ENCODE peak calls at places on chromosome 17, in six cellular contexts. One of them, this sample, is unnamed.

GRCh38 chr17:78915872-78916632 is 9.1 kb downstream of the TIMP2 start:
- DNase-seq in AG04450: no peak
- DNase-seq in WERI-Rb-1: no peak
- DNase-seq in upper lobe of right lung: peak
- DNase-seq in A549: peak
- DNase-seq in GM23338: no peak
- DNase-seq in this sample: peak

GRCh38 chr17:64343833-64344637 is 46.6 kb downstream of the PECAM1 start:
- DNase-seq in AG04450: peak
- DNase-seq in WERI-Rb-1: no peak
- DNase-seq in upper lobe of right lung: peak
- DNase-seq in A549: peak
- DNase-seq in GM23338: peak
- DNase-seq in this sample: no peak

GRCh38 chr17:45311762-45312476 is 4.9 kb downstream of the MAP3K14 start:
- DNase-seq in AG04450: no peak
- DNase-seq in WERI-Rb-1: no peak
- DNase-seq in upper lobe of right lung: peak
- DNase-seq in A549: peak
- DNase-seq in GM23338: no peak
- DNase-seq in this sample: no peak

GRCh38 chr17:43723697-43724359 is 34.8 kb downstream of the SOST start:
- DNase-seq in AG04450: no peak
- DNase-seq in WERI-Rb-1: no peak
- DNase-seq in upper lobe of right lung: no peak
- DNase-seq in A549: peak
- DNase-seq in GM23338: no peak
- DNase-seq in this sample: peak

GRCh38 chr17:50781167-50781566 is 13.8 kb upstream of the ANKRD40CL start:
- DNase-seq in AG04450: no peak
- DNase-seq in WERI-Rb-1: no peak
- DNase-seq in upper lobe of right lung: no peak
- DNase-seq in A549: no peak
- DNase-seq in GM23338: no peak
- DNase-seq in this sample: no peak

GRCh38 chr17:63699638-63700527 is at the start of gene LIMD2:
- DNase-seq in AG04450: no peak
- DNase-seq in WERI-Rb-1: peak
- DNase-seq in upper lobe of right lung: peak
- DNase-seq in A549: peak
- DNase-seq in GM23338: peak
- DNase-seq in this sample: peak

GRCh38 chr17:27956601-27957445 is 63.7 kb upstream of the LYRM9 start:
- DNase-seq in AG04450: no peak
- DNase-seq in WERI-Rb-1: peak
- DNase-seq in upper lobe of right lung: no peak
- DNase-seq in A549: no peak
- DNase-seq in GM23338: peak
- DNase-seq in this sample: no peak

GRCh38 chr17:39599006-39599664 is 8.6 kb downstream of the NEUROD2 start:
- DNase-seq in AG04450: no peak
- DNase-seq in WERI-Rb-1: no peak
- DNase-seq in upper lobe of right lung: no peak
- DNase-seq in A549: no peak
- DNase-seq in GM23338: peak
- DNase-seq in this sample: no peak

GRCh38 chr17:79700574-79700973 is 30.2 kb upstream of the ENPP7 start:
- DNase-seq in AG04450: no peak
- DNase-seq in WERI-Rb-1: peak
- DNase-seq in upper lobe of right lung: no peak
- DNase-seq in A549: peak
- DNase-seq in GM23338: no peak
- DNase-seq in this sample: no peak

GRCh38 chr17:17506893-17507464 is 10.8 kb upstream of the RASD1 start:
- DNase-seq in AG04450: no peak
- DNase-seq in WERI-Rb-1: no peak
- DNase-seq in upper lobe of right lung: peak
- DNase-seq in A549: no peak
- DNase-seq in GM23338: no peak
- DNase-seq in this sample: no peak

GRCh38 chr17:79276824-79277223 is 202.2 kb downstream of the ENGASE start:
- DNase-seq in AG04450: no peak
- DNase-seq in WERI-Rb-1: peak
- DNase-seq in upper lobe of right lung: no peak
- DNase-seq in A549: no peak
- DNase-seq in GM23338: no peak
- DNase-seq in this sample: no peak

GRCh38 chr17:59342681-59343127 is 11.2 kb downstream of the YPEL2 start:
- DNase-seq in AG04450: no peak
- DNase-seq in WERI-Rb-1: no peak
- DNase-seq in upper lobe of right lung: no peak
- DNase-seq in A549: no peak
- DNase-seq in GM23338: no peak
- DNase-seq in this sample: no peak

GRCh38 chr17:59331929-59332889 is 754 bp downstream of the YPEL2 start:
- DNase-seq in AG04450: no peak
- DNase-seq in WERI-Rb-1: no peak
- DNase-seq in upper lobe of right lung: peak
- DNase-seq in A549: no peak
- DNase-seq in GM23338: peak
- DNase-seq in this sample: peak

GRCh38 chr17:35011671-35012216 is 31.4 kb downstream of the LIG3 start:
- DNase-seq in AG04450: no peak
- DNase-seq in WERI-Rb-1: peak
- DNase-seq in upper lobe of right lung: no peak
- DNase-seq in A549: no peak
- DNase-seq in GM23338: no peak
- DNase-seq in this sample: no peak

GRCh38 chr17:41545829-41546410 is 17.8 kb upstream of the KRT19 start:
- DNase-seq in AG04450: no peak
- DNase-seq in WERI-Rb-1: no peak
- DNase-seq in upper lobe of right lung: no peak
- DNase-seq in A549: no peak
- DNase-seq in GM23338: no peak
- DNase-seq in this sample: no peak

GRCh38 chr17:74042744-74043486 is 160.6 kb upstream of the RPL38 start:
- DNase-seq in AG04450: no peak
- DNase-seq in WERI-Rb-1: peak
- DNase-seq in upper lobe of right lung: no peak
- DNase-seq in A549: peak
- DNase-seq in GM23338: no peak
- DNase-seq in this sample: peak

GRCh38 chr17:79803997-79804855 is 7.3 kb upstream of the CBX8 start:
- DNase-seq in AG04450: no peak
- DNase-seq in WERI-Rb-1: no peak
- DNase-seq in upper lobe of right lung: no peak
- DNase-seq in A549: no peak
- DNase-seq in GM23338: peak
- DNase-seq in this sample: no peak

GRCh38 chr17:79028496-79029326 is 4.7 kb downstream of the C1QTNF1 start:
- DNase-seq in AG04450: no peak
- DNase-seq in WERI-Rb-1: no peak
- DNase-seq in upper lobe of right lung: peak
- DNase-seq in A549: no peak
- DNase-seq in GM23338: no peak
- DNase-seq in this sample: peak

GRCh38 chr17:50059759-50060273 is 3.9 kb downstream of the ITGA3 start:
- DNase-seq in AG04450: no peak
- DNase-seq in WERI-Rb-1: no peak
- DNase-seq in upper lobe of right lung: no peak
- DNase-seq in A549: no peak
- DNase-seq in GM23338: no peak
- DNase-seq in this sample: peak

DNA sequence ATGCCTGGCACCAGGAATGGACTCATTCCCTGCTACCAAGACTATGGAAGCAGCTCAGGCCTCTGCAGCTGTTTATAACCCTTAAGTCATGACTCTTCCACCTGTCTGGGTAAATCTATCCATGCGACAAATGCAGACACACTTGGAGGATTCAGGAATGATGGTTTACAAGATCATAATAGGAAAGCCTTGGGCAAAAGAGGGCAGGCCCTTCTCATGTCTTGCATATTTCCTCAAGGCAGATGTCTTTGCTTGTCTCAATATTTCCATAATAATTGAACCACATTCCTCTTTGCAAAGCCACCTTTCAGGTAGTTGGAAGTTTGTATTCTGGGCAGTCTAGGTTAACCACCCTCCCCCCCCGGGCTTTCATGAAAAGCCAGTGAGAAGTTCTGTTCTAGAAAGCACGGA is 884 bp upstream of the JPT1 start:
- DNase-seq in AG04450: no peak
- DNase-seq in WERI-Rb-1: no peak
- DNase-seq in upper lobe of right lung: no peak
- DNase-seq in A549: no peak
- DNase-seq in GM23338: peak
- DNase-seq in this sample: no peak
- H3K4me3 ChIP-seq in AG04450: no peak
- H3K4me3 ChIP-seq in WERI-Rb-1: no peak
- H3K4me3 ChIP-seq in upper lobe of right lung: no peak
- H3K4me3 ChIP-seq in A549: no peak
- H3K4me3 ChIP-seq in GM23338: peak
- H3K4me3 ChIP-seq in this sample: no peak

GRCh38 chr17:4747847-4748246 is 8.1 kb upstream of the CXCL16 start:
- DNase-seq in AG04450: no peak
- DNase-seq in WERI-Rb-1: no peak
- DNase-seq in upper lobe of right lung: no peak
- DNase-seq in A549: no peak
- DNase-seq in GM23338: no peak
- DNase-seq in this sample: no peak
- H3K27ac ChIP-seq in AG04450: no peak
- H3K27ac ChIP-seq in WERI-Rb-1: no peak
- H3K27ac ChIP-seq in upper lobe of right lung: no peak
- H3K27ac ChIP-seq in A549: no peak
- H3K27ac ChIP-seq in GM23338: no peak
- H3K27ac ChIP-seq in this sample: no peak

GRCh38 chr17:14337596-14338079 is 36.8 kb downstream of the HS3ST3B1 start:
- DNase-seq in AG04450: no peak
- DNase-seq in WERI-Rb-1: no peak
- DNase-seq in upper lobe of right lung: no peak
- DNase-seq in A549: no peak
- DNase-seq in GM23338: no peak
- DNase-seq in this sample: no peak
- H3K4me3 ChIP-seq in AG04450: no peak
- H3K4me3 ChIP-seq in WERI-Rb-1: no peak
- H3K4me3 ChIP-seq in upper lobe of right lung: no peak
- H3K4me3 ChIP-seq in A549: no peak
- H3K4me3 ChIP-seq in GM23338: no peak
- H3K4me3 ChIP-seq in this sample: no peak

GRCh38 chr17:76997981-76998531 is 129.9 kb downstream of the MGAT5B start:
- DNase-seq in AG04450: no peak
- DNase-seq in WERI-Rb-1: no peak
- DNase-seq in upper lobe of right lung: no peak
- DNase-seq in A549: no peak
- DNase-seq in GM23338: no peak
- DNase-seq in this sample: peak

GRCh38 chr17:76993636-76994035 is 125.4 kb downstream of the MGAT5B start:
- DNase-seq in AG04450: no peak
- DNase-seq in WERI-Rb-1: no peak
- DNase-seq in upper lobe of right lung: no peak
- DNase-seq in A549: no peak
- DNase-seq in GM23338: no peak
- DNase-seq in this sample: no peak

GRCh38 chr17:76996741-76997694 is 128.8 kb downstream of the MGAT5B start:
- DNase-seq in AG04450: no peak
- DNase-seq in WERI-Rb-1: no peak
- DNase-seq in upper lobe of right lung: peak
- DNase-seq in A549: no peak
- DNase-seq in GM23338: no peak
- DNase-seq in this sample: no peak

GRCh38 chr17:76994237-76994637 is 126.0 kb downstream of the MGAT5B start:
- DNase-seq in AG04450: no peak
- DNase-seq in WERI-Rb-1: no peak
- DNase-seq in upper lobe of right lung: peak
- DNase-seq in A549: peak
- DNase-seq in GM23338: no peak
- DNase-seq in this sample: peak

DNA sequence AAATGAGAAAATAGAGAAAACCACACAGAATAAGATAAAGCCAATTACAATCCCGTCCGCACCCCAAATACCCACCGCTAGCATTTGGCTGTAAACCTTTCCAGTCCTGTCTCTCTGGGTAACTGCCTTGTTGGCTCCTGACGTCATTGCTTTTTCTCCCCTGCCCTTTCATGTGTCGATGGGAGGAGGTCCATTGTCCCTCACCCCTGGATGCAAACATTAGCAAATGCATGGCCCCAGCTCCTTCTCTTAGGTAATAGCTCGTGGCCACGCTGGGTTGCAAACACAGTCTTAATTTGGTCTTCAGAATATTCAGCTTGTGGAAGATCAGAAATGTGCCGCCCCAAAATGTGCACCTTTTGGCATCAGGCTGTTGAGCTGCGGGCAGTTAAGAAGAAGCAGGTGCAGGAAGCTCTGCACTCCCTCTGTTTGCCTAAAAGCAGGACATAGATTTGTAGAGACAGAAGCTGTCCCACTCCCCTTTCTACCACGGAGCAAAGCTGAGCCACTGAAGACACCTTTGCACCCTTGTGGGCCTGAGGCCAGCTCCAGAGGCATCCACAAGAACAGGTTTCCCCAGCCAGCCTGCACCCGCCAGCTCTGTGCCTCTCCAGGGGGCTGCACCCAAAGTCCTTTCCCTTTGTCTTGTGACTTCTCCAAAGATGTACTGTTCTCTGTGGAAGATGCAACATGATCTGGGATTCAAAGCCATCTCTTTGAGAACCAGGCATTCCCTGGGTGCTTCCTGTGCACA is 127.3 kb downstream of the MGAT5B start:
- DNase-seq in AG04450: no peak
- DNase-seq in WERI-Rb-1: no peak
- DNase-seq in upper lobe of right lung: no peak
- DNase-seq in A549: no peak
- DNase-seq in GM23338: peak
- DNase-seq in this sample: no peak
- H3K27ac ChIP-seq in AG04450: no peak
- H3K27ac ChIP-seq in WERI-Rb-1: no peak
- H3K27ac ChIP-seq in upper lobe of right lung: no peak
- H3K27ac ChIP-seq in A549: peak
- H3K27ac ChIP-seq in GM23338: no peak
- H3K27ac ChIP-seq in this sample: no peak

DNA sequence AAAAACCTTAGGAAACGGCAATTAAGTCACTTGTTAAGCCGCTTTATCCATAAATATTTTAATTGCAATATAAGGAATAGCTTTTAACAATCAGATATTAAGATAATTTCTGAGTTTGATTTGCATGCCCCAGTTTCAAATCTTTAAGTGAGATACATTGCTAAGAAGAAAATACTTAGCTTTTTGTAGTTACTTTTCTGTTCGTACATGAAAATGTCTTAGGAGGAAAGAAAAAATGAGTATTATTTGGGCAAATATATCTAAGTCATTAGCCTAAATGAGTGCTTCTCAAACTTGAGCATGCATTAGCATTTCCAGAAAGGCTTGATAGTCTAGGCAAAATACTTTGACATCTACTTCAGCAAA is 6.4 kb downstream of the ZNF207 start:
- DNase-seq in AG04450: no peak
- DNase-seq in WERI-Rb-1: no peak
- DNase-seq in upper lobe of right lung: no peak
- DNase-seq in A549: no peak
- DNase-seq in GM23338: no peak
- DNase-seq in this sample: no peak
- H3K4me3 ChIP-seq in AG04450: no peak
- H3K4me3 ChIP-seq in WERI-Rb-1: no peak
- H3K4me3 ChIP-seq in upper lobe of right lung: peak
- H3K4me3 ChIP-seq in A549: no peak
- H3K4me3 ChIP-seq in GM23338: no peak
- H3K4me3 ChIP-seq in this sample: no peak

This sample was measured in SJSA1.